ENCODE peak calls at places on chromosomes 12 and 14, in seven cellular contexts. M is H9, O is IMR-90, J is neuronal stem cell, I is mesenchymal stem cell, E is trophoblast cell, F is H1. K is an unnamed sample.

GRCh38 chr12:89117448-89118034 is 234.8 kb downstream of the DUSP6 start:
- DNase-seq in F (no peak), I (no peak), O (peak; percentile 2), M (no peak), E (no peak), J (no peak), K (peak; percentile 51)

GRCh38 chr14:42548349-42548748 is 941.7 kb downstream of the LRFN5 start:
- DNase-seq in E (no peak), F (no peak), I (no peak), J (no peak), M (no peak), O (no peak), K (no peak)

GRCh38 chr12:920676-921075 is 28.8 kb downstream of the RAD52 start:
- DNase-seq in E (no peak), M (no peak), O (no peak), I (no peak), F (no peak), J (no peak), K (no peak)

GRCh38 chr14:55383039-55383438 is 28.6 kb downstream of the ATG14 start:
- DNase-seq in F (no peak), E (peak; percentile 59), J (no peak), O (peak; percentile 57), I (peak; percentile 54), M (no peak), K (no peak)

GRCh38 chr12:124374567-124374966 is 79.7 kb downstream of the RFLNA start:
- DNase-seq in I (no peak), F (no peak), J (no peak), M (no peak), E (no peak), O (no peak), K (no peak)

GRCh38 chr14:104114421-104115130 is 23.8 kb upstream of the KIF26A start:
- DNase-seq in I (no peak), E (no peak), F (no peak), O (no peak), M (no peak), J (no peak), K (no peak)

GRCh38 chr14:59897757-59898383 is 22.1 kb upstream of the LRRC9 start:
- DNase-seq in F (peak; percentile 10), J (no peak), O (no peak), E (peak; percentile 73), I (no peak), M (peak; percentile 47), K (peak; percentile 55)

GRCh38 chr12:119204137-119204536 is 25.4 kb downstream of the HSPB8 start:
- DNase-seq in F (no peak), J (no peak), E (peak; percentile 64), I (no peak), M (no peak), O (no peak), K (no peak)

GRCh38 chr12:76680940-76681339 is 83.0 kb upstream of the ZDHHC17 start:
- DNase-seq in E (peak; percentile 91), F (no peak), M (no peak), O (peak; percentile 88), I (peak; percentile 70), J (no peak), K (peak; percentile 33)
- H3K18ac ChIP-seq in E (no peak overlapping the region), F (no peak overlapping the region), M (no peak overlapping the region), O (peak overlapping the region; percentile 97), I (peak overlapping the region; percentile 16), J (no peak overlapping the region), K (no peak overlapping the region)

GRCh38 chr12:121175383-121176119 is 34.4 kb upstream of the P2RX4 start:
- DNase-seq in M (no peak), J (no peak), F (no peak), O (no peak), E (peak; percentile 46), I (peak; percentile 47), K (no peak)

GRCh38 chr12:121167232-121167820 is 34.6 kb downstream of the P2RX7 start:
- DNase-seq in E (peak; percentile 97), J (no peak), F (no peak), O (no peak), I (peak; percentile 44), M (no peak), K (peak; percentile 20)

GRCh38 chr12:121167951-121168350 is 35.3 kb downstream of the P2RX7 start:
- DNase-seq in M (no peak), J (no peak), I (no peak), F (no peak), E (peak; percentile 69), O (no peak), K (no peak)

GRCh38 chr12:121170581-121171260 is 38.0 kb downstream of the P2RX7 start:
- DNase-seq in F (no peak), I (peak; percentile 58), E (no peak), O (no peak), M (no peak), J (no peak), K (no peak)

DNA sequence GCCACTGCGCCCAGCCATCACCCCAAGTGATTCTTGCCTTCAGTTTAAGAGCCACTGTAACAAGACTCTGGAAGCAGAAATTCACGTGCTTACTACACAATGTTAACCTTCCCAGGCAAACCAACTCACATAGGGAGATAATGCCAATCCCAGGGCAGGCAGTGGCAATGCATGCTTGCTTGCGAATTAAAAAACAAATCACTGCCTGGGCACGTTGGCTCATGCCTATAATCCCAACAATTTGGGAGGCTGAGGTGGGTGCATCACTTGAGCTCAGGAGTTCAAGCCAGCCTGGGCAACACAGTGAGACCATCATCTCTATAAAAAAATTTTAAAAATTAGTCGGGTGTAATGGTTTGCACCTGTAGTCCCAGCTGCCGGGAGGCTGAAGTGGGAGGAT is 37.8 kb upstream of the P2RX4 start:
- DNase-seq in J (no peak), E (no peak), M (no peak), O (no peak), F (no peak), I (no peak), K (no peak)
- H4K8ac ChIP-seq in J (no peak overlapping the region), E (no peak overlapping the region), M (no peak overlapping the region), O (no peak overlapping the region), F (no peak overlapping the region), I (no peak overlapping the region), K (no peak overlapping the region)

DNA sequence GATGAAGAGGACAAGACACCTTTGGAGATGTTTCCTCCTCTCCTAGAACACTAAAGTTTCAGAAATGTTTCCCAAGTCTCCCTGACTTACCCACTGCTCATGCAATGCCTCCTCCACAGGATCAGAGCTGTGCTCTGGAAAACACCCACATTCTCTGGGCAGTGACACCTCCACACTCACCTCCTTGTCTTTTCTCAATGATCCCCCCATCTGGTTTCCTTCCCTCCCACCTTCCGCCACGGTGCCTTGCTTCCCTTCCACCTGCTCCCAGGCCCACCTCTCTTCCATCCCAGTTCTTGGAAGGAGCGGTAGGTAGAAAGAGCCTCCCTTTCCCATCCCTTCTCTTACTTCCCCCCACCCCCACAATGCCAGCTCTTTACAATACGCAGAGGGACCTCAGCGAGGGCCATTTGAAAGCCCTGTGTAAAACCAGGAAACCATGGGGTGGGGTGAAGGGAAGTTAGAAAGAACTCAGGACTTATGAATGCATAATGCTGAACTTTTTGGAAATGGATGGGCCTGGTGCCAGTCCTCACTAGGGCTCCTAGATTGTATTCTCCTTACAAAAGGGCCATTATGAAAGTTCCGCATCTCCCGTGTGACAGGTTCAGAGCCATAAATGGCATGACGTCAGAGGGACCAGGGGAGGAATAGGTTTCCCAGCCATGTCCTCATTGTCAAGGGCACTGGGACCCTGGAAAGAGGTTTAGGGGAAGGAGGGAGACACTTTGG is 12.8 kb downstream of the FBLN5 start:
- DNase-seq in F (no peak), J (no peak), M (no peak), O (no peak), I (no peak), E (no peak), K (no peak)
- H3K23ac ChIP-seq in F (no peak overlapping the region), J (no peak overlapping the region), M (no peak overlapping the region), O (no peak overlapping the region), I (no peak overlapping the region), E (no peak overlapping the region), K (no peak overlapping the region)

GRCh38 chr12:54882074-54882473 is 27.8 kb downstream of the MUCL1 start:
- DNase-seq in E (no peak), F (no peak), M (no peak), J (no peak), O (no peak), I (no peak), K (no peak)
- H3K18ac ChIP-seq in E (no peak overlapping the region), F (no peak overlapping the region), M (no peak overlapping the region), J (no peak overlapping the region), O (no peak overlapping the region), I (no peak overlapping the region), K (no peak overlapping the region)

DNA sequence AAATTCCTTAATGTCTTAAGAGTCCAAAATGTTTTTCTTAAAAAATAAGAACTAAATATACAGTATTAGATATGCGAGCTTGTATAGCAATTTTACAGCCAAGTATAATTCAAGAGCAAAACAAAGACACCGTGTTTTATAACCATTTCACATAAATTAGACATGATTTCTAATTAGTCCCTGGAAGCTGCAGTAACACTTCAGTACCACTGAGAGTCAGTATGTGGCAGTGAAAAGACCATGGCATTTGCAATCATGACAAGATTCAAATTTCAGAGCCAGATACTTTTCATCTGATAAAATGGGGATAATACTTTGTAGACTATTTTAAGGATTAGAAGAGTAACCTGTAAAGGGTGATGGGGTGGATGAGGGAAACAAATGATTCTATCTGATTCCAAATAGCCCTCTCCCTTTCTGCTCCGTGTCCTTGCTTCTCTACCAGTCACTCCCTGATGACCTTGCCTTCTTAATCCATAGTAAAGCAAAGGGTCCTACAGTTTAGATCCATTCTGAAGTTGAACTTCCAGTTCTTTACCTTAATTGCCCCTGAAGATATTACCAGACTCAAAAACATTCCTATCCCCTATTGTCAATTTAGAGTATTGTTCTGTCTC is 145.4 kb upstream of the ABCD2 start:
- DNase-seq in F (no peak), I (peak; percentile 46), M (no peak), E (peak; percentile 57), O (peak; percentile 58), J (peak; percentile 5), K (peak; percentile 31)
- H4K8ac ChIP-seq in F (no peak overlapping the region), I (no peak overlapping the region), M (no peak overlapping the region), E (no peak overlapping the region), O (no peak overlapping the region), J (no peak overlapping the region), K (no peak overlapping the region)

GRCh38 chr14:73289729-73290128 is 52.4 kb downstream of the PAPLN start:
- DNase-seq in J (no peak), F (no peak), E (no peak), I (peak; percentile 32), M (no peak), O (peak; percentile 51), K (peak; percentile 30)
- H3K23ac ChIP-seq in J (no peak overlapping the region), F (no peak overlapping the region), E (no peak overlapping the region), I (no peak overlapping the region), M (no peak overlapping the region), O (no peak overlapping the region), K (no peak overlapping the region)

GRCh38 chr14:89165810-89166209 is 251.2 kb downstream of the FOXN3 start:
- DNase-seq in F (no peak), I (no peak), O (peak; percentile 10), E (no peak), M (no peak), J (no peak), K (no peak)
- H3K18ac ChIP-seq in F (no peak overlapping the region), I (no peak overlapping the region), O (no peak overlapping the region), E (no peak overlapping the region), M (no peak overlapping the region), J (no peak overlapping the region), K (no peak overlapping the region)